ENCODE peak calls at places on chromosome 9, in seven cellular contexts. One of them, this sample, is unnamed.

GRCh38 chr9:15205632-15206243 is 101.3 kb downstream of the TTC39B start:
- DNase-seq in ovary: no peak
- DNase-seq in foreskin keratinocyte: no peak
- DNase-seq in progenitor cell of endocrine pancreas: no peak
- DNase-seq in HFFc6: no peak
- DNase-seq in left ventricle myocardium inferior: no peak
- DNase-seq in endothelial cell: no peak
- DNase-seq in this sample: no peak

GRCh38 chr9:107636596-107637405 is 147.2 kb upstream of the KLF4 start:
- DNase-seq in endothelial cell: no peak
- DNase-seq in foreskin keratinocyte: no peak
- DNase-seq in ovary: no peak
- DNase-seq in left ventricle myocardium inferior: no peak
- DNase-seq in HFFc6: no peak
- DNase-seq in progenitor cell of endocrine pancreas: no peak
- DNase-seq in this sample: no peak

GRCh38 chr9:6049798-6050197 is 34.4 kb upstream of the RANBP6 start:
- DNase-seq in HFFc6: peak; percentile 35
- DNase-seq in ovary: no peak
- DNase-seq in foreskin keratinocyte: peak; percentile 53
- DNase-seq in left ventricle myocardium inferior: no peak
- DNase-seq in endothelial cell: no peak
- DNase-seq in progenitor cell of endocrine pancreas: no peak
- DNase-seq in this sample: no peak

GRCh38 chr9:135914921-135915320 is 7.6 kb upstream of the CAMSAP1 start:
- DNase-seq in ovary: no peak
- DNase-seq in progenitor cell of endocrine pancreas: no peak
- DNase-seq in HFFc6: peak; percentile 14
- DNase-seq in foreskin keratinocyte: no peak
- DNase-seq in endothelial cell: no peak
- DNase-seq in left ventricle myocardium inferior: no peak
- DNase-seq in this sample: no peak

GRCh38 chr9:86062845-86063693 is 36.3 kb downstream of the GOLM1 start:
- DNase-seq in progenitor cell of endocrine pancreas: no peak
- DNase-seq in HFFc6: no peak
- DNase-seq in left ventricle myocardium inferior: no peak
- DNase-seq in endothelial cell: no peak
- DNase-seq in ovary: no peak
- DNase-seq in foreskin keratinocyte: no peak
- DNase-seq in this sample: no peak

GRCh38 chr9:87445646-87446045 is 52.0 kb upstream of the DAPK1 start:
- DNase-seq in endothelial cell: peak; percentile 27
- DNase-seq in left ventricle myocardium inferior: no peak
- DNase-seq in HFFc6: no peak
- DNase-seq in ovary: no peak
- DNase-seq in progenitor cell of endocrine pancreas: no peak
- DNase-seq in foreskin keratinocyte: no peak
- DNase-seq in this sample: no peak

GRCh38 chr9:12065050-12065449 is 628.1 kb upstream of the TYRP1 start:
- DNase-seq in endothelial cell: no peak
- DNase-seq in ovary: no peak
- DNase-seq in foreskin keratinocyte: no peak
- DNase-seq in left ventricle myocardium inferior: no peak
- DNase-seq in progenitor cell of endocrine pancreas: no peak
- DNase-seq in HFFc6: no peak
- DNase-seq in this sample: no peak

GRCh38 chr9:72893437-72893836 is 59.4 kb downstream of the ALDH1A1 start:
- DNase-seq in foreskin keratinocyte: no peak
- DNase-seq in HFFc6: no peak
- DNase-seq in left ventricle myocardium inferior: no peak
- DNase-seq in endothelial cell: no peak
- DNase-seq in ovary: no peak
- DNase-seq in progenitor cell of endocrine pancreas: no peak
- DNase-seq in this sample: no peak

GRCh38 chr9:120538339-120538738 is 41.6 kb downstream of the CDK5RAP2 start:
- DNase-seq in left ventricle myocardium inferior: no peak
- DNase-seq in foreskin keratinocyte: no peak
- DNase-seq in ovary: no peak
- DNase-seq in endothelial cell: no peak
- DNase-seq in progenitor cell of endocrine pancreas: no peak
- DNase-seq in HFFc6: no peak
- DNase-seq in this sample: no peak

GRCh38 chr9:114898741-114899140 is 31.6 kb downstream of the TNFSF8 start:
- DNase-seq in endothelial cell: no peak
- DNase-seq in HFFc6: no peak
- DNase-seq in left ventricle myocardium inferior: peak; percentile 40
- DNase-seq in progenitor cell of endocrine pancreas: no peak
- DNase-seq in ovary: no peak
- DNase-seq in foreskin keratinocyte: no peak
- DNase-seq in this sample: no peak

GRCh38 chr9:128136816-128137793 is 9.6 kb upstream of the PTGES2 start:
- DNase-seq in progenitor cell of endocrine pancreas: no peak
- DNase-seq in left ventricle myocardium inferior: no peak
- DNase-seq in HFFc6: peak; percentile 55
- DNase-seq in foreskin keratinocyte: peak; percentile 71
- DNase-seq in endothelial cell: no peak
- DNase-seq in ovary: peak; percentile 15
- DNase-seq in this sample: no peak

GRCh38 chr9:78130004-78130403 is 98.4 kb upstream of the GNAQ start:
- DNase-seq in progenitor cell of endocrine pancreas: no peak
- DNase-seq in HFFc6: no peak
- DNase-seq in foreskin keratinocyte: peak; percentile 28
- DNase-seq in ovary: no peak
- DNase-seq in left ventricle myocardium inferior: no peak
- DNase-seq in endothelial cell: no peak
- DNase-seq in this sample: no peak

GRCh38 chr9:96435345-96435744 is 14.6 kb upstream of the HABP4 start:
- DNase-seq in foreskin keratinocyte: no peak
- DNase-seq in ovary: no peak
- DNase-seq in endothelial cell: no peak
- DNase-seq in progenitor cell of endocrine pancreas: no peak
- DNase-seq in left ventricle myocardium inferior: no peak
- DNase-seq in HFFc6: no peak
- DNase-seq in this sample: no peak

GRCh38 chr9:12785251-12785880 is 10.5 kb downstream of the LURAP1L start:
- DNase-seq in foreskin keratinocyte: peak; percentile 76
- DNase-seq in progenitor cell of endocrine pancreas: no peak
- DNase-seq in left ventricle myocardium inferior: no peak
- DNase-seq in endothelial cell: no peak
- DNase-seq in HFFc6: no peak
- DNase-seq in ovary: peak; percentile 24
- DNase-seq in this sample: peak; percentile 31

GRCh38 chr9:710951-711745 is 130.3 kb upstream of the DMRT1 start:
- DNase-seq in endothelial cell: no peak
- DNase-seq in foreskin keratinocyte: no peak
- DNase-seq in HFFc6: no peak
- DNase-seq in ovary: no peak
- DNase-seq in progenitor cell of endocrine pancreas: no peak
- DNase-seq in left ventricle myocardium inferior: no peak
- DNase-seq in this sample: no peak

GRCh38 chr9:104872959-104873850 is 54.8 kb downstream of the ABCA1 start:
- DNase-seq in foreskin keratinocyte: peak; percentile 99
- DNase-seq in HFFc6: peak; percentile 91
- DNase-seq in progenitor cell of endocrine pancreas: no peak
- DNase-seq in ovary: peak; percentile 58
- DNase-seq in left ventricle myocardium inferior: peak; percentile 26
- DNase-seq in endothelial cell: peak; percentile 13
- DNase-seq in this sample: no peak

GRCh38 chr9:78236511-78236950 is 656 bp downstream of the CEP78 start:
- DNase-seq in foreskin keratinocyte: no peak
- DNase-seq in progenitor cell of endocrine pancreas: no peak
- DNase-seq in endothelial cell: no peak
- DNase-seq in HFFc6: no peak
- DNase-seq in left ventricle myocardium inferior: no peak
- DNase-seq in ovary: no peak
- DNase-seq in this sample: no peak

GRCh38 chr9:10855847-10856246 is 243.0 kb upstream of the PTPRD start:
- DNase-seq in progenitor cell of endocrine pancreas: no peak
- DNase-seq in foreskin keratinocyte: no peak
- DNase-seq in left ventricle myocardium inferior: no peak
- DNase-seq in ovary: no peak
- DNase-seq in endothelial cell: peak; percentile 17
- DNase-seq in HFFc6: no peak
- DNase-seq in this sample: no peak

GRCh38 chr9:84513981-84514380 is 155.5 kb upstream of the NTRK2 start:
- DNase-seq in ovary: no peak
- DNase-seq in foreskin keratinocyte: no peak
- DNase-seq in HFFc6: no peak
- DNase-seq in left ventricle myocardium inferior: no peak
- DNase-seq in endothelial cell: no peak
- DNase-seq in progenitor cell of endocrine pancreas: no peak
- DNase-seq in this sample: no peak

GRCh38 chr9:109246533-109246932 is 74.3 kb downstream of the EPB41L4B start:
- DNase-seq in ovary: no peak
- DNase-seq in foreskin keratinocyte: no peak
- DNase-seq in progenitor cell of endocrine pancreas: no peak
- DNase-seq in endothelial cell: no peak
- DNase-seq in HFFc6: no peak
- DNase-seq in left ventricle myocardium inferior: no peak
- DNase-seq in this sample: no peak

GRCh38 chr9:101121836-101122399 is 93.4 kb downstream of the PLPPR1 start:
- DNase-seq in HFFc6: no peak
- DNase-seq in ovary: no peak
- DNase-seq in progenitor cell of endocrine pancreas: no peak
- DNase-seq in foreskin keratinocyte: no peak
- DNase-seq in endothelial cell: no peak
- DNase-seq in left ventricle myocardium inferior: no peak
- DNase-seq in this sample: no peak

GRCh38 chr9:101115062-101115461 is 86.5 kb downstream of the PLPPR1 start:
- DNase-seq in HFFc6: no peak
- DNase-seq in progenitor cell of endocrine pancreas: no peak
- DNase-seq in ovary: no peak
- DNase-seq in foreskin keratinocyte: no peak
- DNase-seq in left ventricle myocardium inferior: no peak
- DNase-seq in endothelial cell: no peak
- DNase-seq in this sample: no peak

GRCh38 chr9:101114317-101114716 is 85.8 kb downstream of the PLPPR1 start:
- DNase-seq in HFFc6: no peak
- DNase-seq in foreskin keratinocyte: no peak
- DNase-seq in ovary: no peak
- DNase-seq in progenitor cell of endocrine pancreas: no peak
- DNase-seq in left ventricle myocardium inferior: no peak
- DNase-seq in endothelial cell: no peak
- DNase-seq in this sample: no peak

GRCh38 chr9:101117091-101117490 is 88.6 kb downstream of the PLPPR1 start:
- DNase-seq in HFFc6: no peak
- DNase-seq in ovary: no peak
- DNase-seq in endothelial cell: no peak
- DNase-seq in progenitor cell of endocrine pancreas: no peak
- DNase-seq in left ventricle myocardium inferior: no peak
- DNase-seq in foreskin keratinocyte: peak; percentile 4
- DNase-seq in this sample: no peak

GRCh38 chr9:101119206-101119819 is 90.8 kb downstream of the PLPPR1 start:
- DNase-seq in progenitor cell of endocrine pancreas: peak; percentile 66
- DNase-seq in left ventricle myocardium inferior: peak; percentile 38
- DNase-seq in ovary: no peak
- DNase-seq in foreskin keratinocyte: peak; percentile 34
- DNase-seq in endothelial cell: peak; percentile 82
- DNase-seq in HFFc6: no peak
- DNase-seq in this sample: peak; percentile 51
- TF ChIP-seq CTCF in progenitor cell of endocrine pancreas: peak; percentile 94
- TF ChIP-seq CTCF in left ventricle myocardium inferior: peak; percentile 81
- TF ChIP-seq CTCF in ovary: no peak
- TF ChIP-seq CTCF in foreskin keratinocyte: peak; percentile 70
- TF ChIP-seq CTCF in endothelial cell: peak; percentile 54
- TF ChIP-seq CTCF in HFFc6: peak; percentile 71
- TF ChIP-seq CTCF in this sample: peak; percentile 12

GRCh38 chr9:112703304-112703703 is 14.6 kb downstream of the INIP start:
- DNase-seq in HFFc6: no peak
- DNase-seq in left ventricle myocardium inferior: no peak
- DNase-seq in progenitor cell of endocrine pancreas: no peak
- DNase-seq in ovary: no peak
- DNase-seq in foreskin keratinocyte: no peak
- DNase-seq in endothelial cell: no peak
- DNase-seq in this sample: no peak

GRCh38 chr9:112711050-112711689 is 6.7 kb downstream of the INIP start:
- DNase-seq in HFFc6: peak; percentile 51
- DNase-seq in endothelial cell: no peak
- DNase-seq in foreskin keratinocyte: no peak
- DNase-seq in progenitor cell of endocrine pancreas: no peak
- DNase-seq in left ventricle myocardium inferior: no peak
- DNase-seq in ovary: no peak
- DNase-seq in this sample: no peak

GRCh38 chr9:112700080-112700479 is 17.8 kb downstream of the INIP start:
- DNase-seq in endothelial cell: no peak
- DNase-seq in progenitor cell of endocrine pancreas: no peak
- DNase-seq in left ventricle myocardium inferior: no peak
- DNase-seq in foreskin keratinocyte: no peak
- DNase-seq in ovary: no peak
- DNase-seq in HFFc6: no peak
- DNase-seq in this sample: no peak

DNA sequence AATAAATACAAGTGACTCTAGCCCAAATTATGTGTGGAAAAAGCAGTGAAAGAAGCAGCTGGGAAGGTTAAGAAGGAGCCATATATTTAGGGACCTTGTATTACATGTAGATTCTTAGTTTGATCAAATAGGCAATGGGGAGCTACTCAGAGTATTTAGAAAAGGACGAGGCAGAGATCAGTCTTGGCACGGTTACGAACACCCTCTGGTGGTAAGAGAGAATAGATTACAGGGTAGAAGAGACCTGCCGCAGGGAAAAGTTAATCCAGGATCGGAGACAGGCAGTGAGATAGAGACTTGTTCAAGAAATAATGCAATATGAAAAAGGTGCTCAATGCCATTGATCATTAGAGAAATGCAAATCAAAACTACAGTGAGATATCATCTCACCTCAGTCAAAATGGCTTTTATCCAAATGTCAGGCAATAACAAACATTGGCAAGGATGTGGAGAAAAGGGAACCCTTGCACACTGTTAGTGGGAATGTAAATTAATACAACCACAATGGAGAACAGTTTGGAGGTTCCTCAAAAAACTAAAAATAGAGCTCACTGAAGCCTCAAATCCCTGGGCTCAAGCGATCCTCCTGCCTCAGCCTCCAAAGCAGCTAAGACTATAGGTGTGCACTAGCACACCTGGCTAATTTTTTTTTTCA is 12.0 kb downstream of the INIP start:
- DNase-seq in ovary: peak; percentile 65
- DNase-seq in HFFc6: peak; percentile 9
- DNase-seq in endothelial cell: peak; percentile 19
- DNase-seq in left ventricle myocardium inferior: no peak
- DNase-seq in foreskin keratinocyte: peak; percentile 46
- DNase-seq in progenitor cell of endocrine pancreas: no peak
- DNase-seq in this sample: peak; percentile 27
- TF ChIP-seq CTCF in ovary: peak; percentile 56
- TF ChIP-seq CTCF in HFFc6: peak; percentile 65
- TF ChIP-seq CTCF in endothelial cell: peak; percentile 14
- TF ChIP-seq CTCF in left ventricle myocardium inferior: peak; percentile 55
- TF ChIP-seq CTCF in foreskin keratinocyte: peak; percentile 75
- TF ChIP-seq CTCF in progenitor cell of endocrine pancreas: peak; percentile 59
- TF ChIP-seq CTCF in this sample: peak; percentile 44

GRCh38 chr9:69745716-69746538 is 13.9 kb downstream of the PTAR1 start:
- DNase-seq in progenitor cell of endocrine pancreas: no peak
- DNase-seq in endothelial cell: no peak
- DNase-seq in HFFc6: peak; percentile 28
- DNase-seq in ovary: no peak
- DNase-seq in foreskin keratinocyte: no peak
- DNase-seq in left ventricle myocardium inferior: no peak
- DNase-seq in this sample: no peak
- TF ChIP-seq CTCF in progenitor cell of endocrine pancreas: no peak
- TF ChIP-seq CTCF in endothelial cell: no peak
- TF ChIP-seq CTCF in HFFc6: peak; percentile 63
- TF ChIP-seq CTCF in ovary: no peak
- TF ChIP-seq CTCF in foreskin keratinocyte: peak; percentile 55
- TF ChIP-seq CTCF in left ventricle myocardium inferior: peak; percentile 24
- TF ChIP-seq CTCF in this sample: no peak

GRCh38 chr9:37029304-37029775 is 4.7 kb downstream of the PAX5 start:
- DNase-seq in left ventricle myocardium inferior: no peak
- DNase-seq in HFFc6: no peak
- DNase-seq in ovary: no peak
- DNase-seq in endothelial cell: no peak
- DNase-seq in foreskin keratinocyte: no peak
- DNase-seq in progenitor cell of endocrine pancreas: no peak
- DNase-seq in this sample: no peak
- TF ChIP-seq CTCF in left ventricle myocardium inferior: no peak
- TF ChIP-seq CTCF in HFFc6: no peak
- TF ChIP-seq CTCF in ovary: no peak
- TF ChIP-seq CTCF in endothelial cell: no peak
- TF ChIP-seq CTCF in foreskin keratinocyte: no peak
- TF ChIP-seq CTCF in progenitor cell of endocrine pancreas: no peak
- TF ChIP-seq CTCF in this sample: no peak

This sample was measured in prostate gland.